ENCODE peak calls at places on chromosome X, in six cellular contexts. U, X, F, M, D and T are unnamed samples.

GRCh38 chrX:56802921-56803848 is 74.1 kb downstream of the NBDY start:
- DNase-seq in M (peak), U (no peak), F (peak), X (peak), D (peak), T (peak)

GRCh38 chrX:149871940-149872339 is 9.0 kb upstream of the MAGEA8 start:
- DNase-seq in F (peak), M (peak), U (peak), X (no peak), D (no peak), T (no peak)

GRCh38 chrX:114584434-114584943 is 603 bp downstream of the HTR2C start:
- DNase-seq in M (no peak), F (peak), D (no peak), U (no peak), X (no peak), T (no peak)

GRCh38 chrX:145630806-145631435 is 186.7 kb upstream of the SLITRK2 start:
- DNase-seq in M (no peak), F (no peak), X (no peak), U (no peak), D (no peak), T (no peak)

GRCh38 chrX:8273451-8273894 is 102.4 kb upstream of the VCX2 start:
- DNase-seq in X (no peak), U (no peak), M (peak), F (no peak), D (no peak), T (no peak)

GRCh38 chrX:1389181-1389992 is 2.5 kb downstream of the SLC25A6 start:
- DNase-seq in X (peak), F (no peak), U (peak), D (no peak), M (no peak), T (no peak)

GRCh38 chrX:110108381-110108796 is 105.5 kb downstream of the TMEM164 start:
- DNase-seq in X (no peak), M (no peak), U (no peak), F (no peak), D (no peak), T (peak)

GRCh38 chrX:36414056-36414455 is 494.5 kb downstream of the CFAP47 start:
- DNase-seq in X (no peak), M (no peak), U (no peak), F (no peak), D (no peak), T (no peak)

GRCh38 chrX:135544338-135544948 is 24.0 kb downstream of the INTS6L start:
- DNase-seq in M (peak), D (no peak), U (no peak), X (no peak), F (no peak), T (no peak)

DNA sequence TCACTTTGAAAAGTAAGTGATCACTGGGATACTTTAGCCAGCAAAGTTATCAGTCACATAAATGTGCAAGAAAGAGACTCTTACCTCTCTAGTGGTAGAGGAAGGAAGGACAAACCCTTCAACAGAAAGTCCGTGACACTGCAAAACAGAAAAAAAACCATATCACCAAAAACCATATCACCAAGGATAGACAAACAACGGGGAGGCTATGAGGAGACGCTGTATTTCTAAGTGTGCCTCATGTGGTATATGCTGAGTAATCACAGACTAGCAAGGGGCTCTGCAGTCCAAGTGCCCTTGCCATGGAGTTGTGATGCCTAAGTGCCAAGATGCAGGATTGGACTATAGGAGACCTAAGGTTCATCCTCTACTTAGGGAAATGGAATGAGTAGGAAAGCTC is 11.5 kb upstream of the HDAC8 start:
- DNase-seq in D (no peak), M (no peak), F (no peak), X (no peak), U (no peak), T (no peak)
- TF ChIP-seq CTCF in D (no peak), M (no peak), F (no peak), X (no peak), U (no peak), T (no peak)

GRCh38 chrX:31423575-31424284 is 351.9 kb upstream of the FTHL17 start:
- DNase-seq in M (peak), U (peak), F (peak), X (no peak), D (peak), T (peak)
- TF ChIP-seq CTCF in M (peak), U (no peak), F (peak), X (no peak), D (peak), T (no peak)

DNA sequence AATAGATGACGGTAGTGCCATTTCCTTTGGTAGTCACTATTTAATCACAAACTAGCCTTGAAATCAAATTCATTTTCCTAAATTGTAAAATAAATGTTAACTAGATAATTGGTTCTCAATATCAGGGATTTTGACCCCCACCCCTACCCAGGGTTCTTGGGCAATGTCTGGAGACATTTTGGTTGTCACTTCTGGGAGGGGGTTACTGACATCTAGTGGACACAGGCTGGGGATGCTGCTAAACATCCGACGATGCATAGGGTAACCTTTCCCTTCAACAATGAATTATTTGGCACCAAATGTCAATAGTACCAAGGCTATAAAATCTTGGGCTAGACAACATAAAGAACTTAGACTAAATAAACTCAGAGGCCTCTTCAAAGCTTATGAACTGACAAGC is 285.8 kb upstream of the TRPC5 start:
- DNase-seq in X (no peak), M (no peak), F (no peak), D (no peak), U (no peak), T (no peak)
- TF ChIP-seq CTCF in X (no peak), M (no peak), F (peak), D (no peak), U (no peak), T (no peak)

GRCh38 chrX:103628386-103629290 is at the start of gene TCEAL1:
- DNase-seq in X (peak), M (peak), D (peak), F (peak), U (peak), T (peak)

GRCh38 chrX:103629295-103630170 is 758 bp downstream of the TCEAL1 start:
- DNase-seq in D (peak), M (peak), U (peak), F (peak), X (peak), T (peak)

GRCh38 chrX:103626855-103627254 is 1.9 kb upstream of the TCEAL1 start:
- DNase-seq in X (no peak), U (no peak), D (no peak), M (peak), F (no peak), T (no peak)

GRCh38 chrX:103631145-103631544 is 2.4 kb downstream of the TCEAL1 start:
- DNase-seq in X (no peak), F (no peak), M (no peak), D (no peak), U (no peak), T (no peak)

DNA sequence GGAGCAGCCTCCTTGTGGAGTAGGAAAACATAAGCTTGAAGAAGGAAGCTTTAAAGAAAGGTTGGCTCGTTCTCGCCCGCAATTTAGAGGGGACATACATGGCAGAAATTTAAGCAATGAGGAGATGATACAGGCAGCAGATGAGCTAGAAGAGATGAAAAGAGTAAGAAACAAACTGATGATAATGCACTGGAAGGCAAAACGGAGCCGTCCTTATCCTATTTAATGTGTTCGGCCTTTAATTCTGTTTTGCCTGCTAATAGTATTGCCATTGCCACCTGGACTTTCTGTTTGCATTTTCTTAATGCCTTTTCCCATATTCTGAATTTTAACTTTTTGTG is 1.4 kb downstream of the TCEAL1 start:
- DNase-seq in D (no peak), M (no peak), U (no peak), X (no peak), F (no peak), T (no peak)
- TF ChIP-seq CTCF in D (no peak), M (no peak), U (no peak), X (no peak), F (no peak), T (no peak)

GRCh38 chrX:68827256-68827655 is 1.6 kb upstream of the EFNB1 start:
- DNase-seq in D (no peak), M (no peak), X (peak), U (no peak), F (no peak), T (no peak)

GRCh38 chrX:68828740-68829593 is at the start of gene EFNB1:
- DNase-seq in D (peak), M (peak), X (peak), U (peak), F (peak), T (peak)

GRCh38 chrX:68826113-68826980 is 2.5 kb upstream of the EFNB1 start:
- DNase-seq in U (no peak), X (peak), D (no peak), M (no peak), F (no peak), T (no peak)

GRCh38 chrX:68829594-68830485 is 1.0 kb downstream of the EFNB1 start:
- DNase-seq in M (peak), D (peak), X (peak), U (peak), F (peak), T (no peak)

GRCh38 chrX:68827848-68828562 is 816 bp upstream of the EFNB1 start:
- DNase-seq in X (peak), D (peak), M (peak), F (peak), U (peak), T (peak)
- TF ChIP-seq CTCF in X (no peak), D (peak), M (peak), F (peak), U (peak), T (peak)

GRCh38 chrX:104370089-104370488 is 115.4 kb upstream of the ESX1 start:
- DNase-seq in U (no peak), X (no peak), D (no peak), M (no peak), F (no peak), T (no peak)
- TF ChIP-seq CTCF in U (no peak), X (no peak), D (no peak), M (no peak), F (peak), T (no peak)